ENCODE peak calls at places on chromosomes 3 and 15, in nine cellular contexts. L is GM12878, K is heart left ventricle, A is right lobe of liver, H is body of pancreas, F is HCT116, N is A549, V is K562, M is HepG2. I is an unnamed sample.

GRCh38 chr15:69809421-69809820 is 288.3 kb downstream of the TLE3 start:
- ATAC-seq in L (no peak), K (no peak), A (no peak), H (no peak), F (no peak), N (no peak), V (no peak), M (no peak), I (no peak)

GRCh38 chr3:16300282-16300681 is 35.3 kb downstream of the OXNAD1 start:
- ATAC-seq in L (peak; percentile 73), K (no peak), A (no peak), H (no peak), F (no peak), N (no peak), V (no peak), M (no peak), I (no peak)

GRCh38 chr3:32245200-32245599 is 6.7 kb downstream of the CMTM8 start:
- ATAC-seq in L (no peak), K (no peak), A (no peak), H (no peak), F (no peak), N (no peak), V (no peak), M (no peak), I (no peak)

GRCh38 chr3:156460206-156460609 is 94.7 kb downstream of the SSR3 start:
- ATAC-seq in L (peak; percentile 76), K (no peak), A (no peak), H (no peak), F (no peak), N (no peak), V (peak; percentile 72), M (no peak), I (no peak)

GRCh38 chr3:49757197-49757596 is 29.1 kb downstream of the IP6K1 start:
- ATAC-seq in L (no peak), K (no peak), A (no peak), H (no peak), F (no peak), N (no peak), V (peak; percentile 66), M (no peak), I (no peak)

GRCh38 chr3:181696641-181697230 is 15.0 kb upstream of the SOX2 start:
- ATAC-seq in L (no peak), K (no peak), A (no peak), H (no peak), F (no peak), N (no peak), V (no peak), M (no peak), I (no peak)

GRCh38 chr15:70164910-70165791 is 67.4 kb upstream of the TLE3 start:
- ATAC-seq in L (no peak), K (peak; percentile 8), A (peak; percentile 85), H (peak; percentile 88), F (no peak), N (no peak), V (no peak), M (peak; percentile 88), I (peak; percentile 13)

GRCh38 chr15:78727561-78727960 is 83.7 kb downstream of the ADAMTS7 start:
- ATAC-seq in L (no peak), K (no peak), A (no peak), H (no peak), F (peak; percentile 25), N (peak; percentile 70), V (no peak), M (no peak), I (no peak)

GRCh38 chr3:21779909-21780308 is 28.9 kb upstream of the ZNF385D start:
- ATAC-seq in L (no peak), K (peak; percentile 81), A (no peak), H (no peak), F (no peak), N (no peak), V (no peak), M (no peak), I (peak; percentile 41)

GRCh38 chr3:9884555-9885165 is 4.6 kb upstream of the CIDEC start:
- ATAC-seq in L (no peak), K (peak; percentile 61), A (no peak), H (no peak), F (peak; percentile 93), N (peak; percentile 99), V (peak; percentile 92), M (peak; percentile 52), I (peak; percentile 80)

GRCh38 chr3:27729748-27730611 is 7.9 kb upstream of the EOMES start:
- ATAC-seq in L (no peak), K (peak; percentile 46), A (no peak), H (no peak), F (no peak), N (peak; percentile 64), V (peak; percentile 22), M (no peak), I (no peak)

GRCh38 chr15:65638107-65638506 is 16.4 kb downstream of the SLC24A1 start:
- ATAC-seq in L (no peak), K (no peak), A (no peak), H (no peak), F (peak; percentile 50), N (peak; percentile 42), V (peak; percentile 36), M (peak; percentile 47), I (no peak)

GRCh38 chr15:59885832-59886231 is 118.3 kb upstream of the FOXB1 start:
- ATAC-seq in L (no peak), K (no peak), A (no peak), H (no peak), F (no peak), N (peak; percentile 32), V (no peak), M (no peak), I (no peak)

GRCh38 chr3:127788436-127788835 is 33.9 kb downstream of the MGLL start:
- ATAC-seq in L (no peak), K (no peak), A (no peak), H (no peak), F (no peak), N (no peak), V (no peak), M (no peak), I (no peak)

GRCh38 chr3:161265916-161266571 is 44.9 kb downstream of the NMD3 start:
- ATAC-seq in L (no peak), K (no peak), A (no peak), H (no peak), F (no peak), N (no peak), V (no peak), M (no peak), I (no peak)

GRCh38 chr3:109336272-109336957 is 931 bp downstream of the DPPA4 start:
- ATAC-seq in L (no peak), K (peak; percentile 55), A (peak; percentile 84), H (peak; percentile 42), F (no peak), N (no peak), V (no peak), M (no peak), I (no peak)

GRCh38 chr3:132317229-132317948 is at the start of gene ACP3:
- ATAC-seq in L (peak; percentile 61), K (peak; percentile 96), A (peak; percentile 78), H (peak; percentile 89), F (peak; percentile 92), N (no peak), V (no peak), M (no peak), I (peak; percentile 65)
- TF ChIP-seq POLR2A in L (no peak), K (no peak), A (no peak), H (no peak), F (no peak), N (no peak), V (no peak), M (no peak), I (no peak)

DNA sequence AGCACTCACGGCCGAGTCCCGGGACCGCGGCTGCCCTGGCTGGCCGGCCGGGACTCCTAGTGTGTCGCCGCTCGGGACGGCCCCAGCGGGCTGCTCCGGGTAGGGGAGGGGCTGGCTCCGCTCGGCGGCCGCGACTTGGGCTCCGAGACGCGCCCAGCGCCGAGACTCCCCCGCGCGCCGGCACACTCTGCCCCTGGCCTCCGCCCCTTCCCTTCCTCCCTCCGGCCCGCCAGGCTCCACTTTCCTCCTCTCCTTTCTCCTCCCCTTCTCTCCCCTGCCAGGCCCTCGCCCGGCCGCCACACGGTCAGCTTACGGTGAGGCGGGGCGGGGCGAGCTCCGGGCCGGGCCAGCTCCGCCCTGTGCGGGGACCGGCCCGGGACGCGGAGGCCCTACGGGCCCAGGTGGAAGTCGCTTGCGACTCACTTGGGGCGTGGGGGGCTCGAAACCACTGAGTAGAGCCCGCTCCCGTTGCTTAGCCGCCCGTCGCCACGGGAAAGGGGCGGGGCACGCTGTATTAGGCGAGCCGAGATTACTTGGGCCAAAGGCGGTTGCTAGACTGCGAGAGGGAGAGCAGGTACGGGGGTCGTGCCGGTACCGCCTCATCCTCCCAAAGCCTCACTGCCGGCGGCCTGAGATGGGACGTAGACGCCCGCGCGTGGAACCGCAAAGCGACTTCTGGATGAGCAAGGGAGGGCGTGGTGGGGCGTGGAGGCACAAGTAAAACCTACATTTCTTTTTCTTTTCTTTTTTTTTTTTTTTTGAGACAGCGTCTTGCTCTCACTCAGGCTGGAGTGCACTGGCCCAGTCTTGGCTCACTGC is at the start of gene ITGB5:
- ATAC-seq in L (peak; percentile 81), K (peak; percentile 94), A (peak; percentile 82), H (peak; percentile 84), F (peak; percentile 79), N (peak; percentile 89), V (peak; percentile 88), M (peak; percentile 81), I (peak; percentile 93)
- TF ChIP-seq POLR2A in L (no peak), K (no peak), A (peak; percentile 91), H (peak; percentile 34), F (peak; percentile 15), N (peak; percentile 68), V (peak; percentile 67), M (no peak), I (peak; percentile 85)

GRCh38 chr15:44716983-44717602 is 5.8 kb downstream of the B2M start:
- ATAC-seq in L (no peak), K (no peak), A (no peak), H (no peak), F (no peak), N (no peak), V (no peak), M (no peak), I (no peak)
- TF ChIP-seq POLR2A in L (no peak), K (no peak), A (no peak), H (no peak), F (no peak), N (no peak), V (no peak), M (no peak), I (no peak)

GRCh38 chr15:49645277-49645676 is 24.4 kb downstream of the DTWD1 start:
- ATAC-seq in L (no peak), K (no peak), A (no peak), H (no peak), F (no peak), N (no peak), V (no peak), M (no peak), I (no peak)

GRCh38 chr15:49649987-49650386 is 29.1 kb downstream of the DTWD1 start:
- ATAC-seq in L (no peak), K (no peak), A (no peak), H (no peak), F (no peak), N (no peak), V (no peak), M (no peak), I (no peak)

GRCh38 chr15:49644364-49644794 is 23.5 kb downstream of the DTWD1 start:
- ATAC-seq in L (no peak), K (no peak), A (peak; percentile 88), H (peak; percentile 48), F (no peak), N (no peak), V (peak; percentile 65), M (no peak), I (no peak)

GRCh38 chr15:49646891-49647290 is 26.0 kb downstream of the DTWD1 start:
- ATAC-seq in L (no peak), K (no peak), A (no peak), H (no peak), F (no peak), N (no peak), V (no peak), M (no peak), I (no peak)

GRCh38 chr15:49645937-49646336 is 25.1 kb downstream of the DTWD1 start:
- ATAC-seq in L (no peak), K (no peak), A (no peak), H (no peak), F (no peak), N (no peak), V (no peak), M (no peak), I (no peak)
- TF ChIP-seq POLR2A in L (no peak), K (no peak), A (no peak), H (no peak), F (no peak), N (no peak), V (no peak), M (no peak), I (no peak)